ENCODE peak calls at places on chromosomes 5 and 9, in four cellular contexts. G, R, I and N are unnamed samples.

GRCh38 chr9:128322342-128323191 is at the start of the genes COQ4 and TRUB2:
- DNase-seq in I (peak; percentile 98), R (peak; percentile 97), G (peak; percentile 94), N (peak; percentile 84)

GRCh38 chr9:114312513-114312875 is 10.4 kb upstream of the ORM1 start:
- DNase-seq in R (no peak), I (no peak), G (no peak), N (no peak)

GRCh38 chr5:43042626-43043399 is 2.7 kb upstream of the ANXA2R start:
- DNase-seq in R (peak; percentile 61), I (peak; percentile 59), G (peak; percentile 63), N (peak; percentile 46)

GRCh38 chr9:115997923-115998322 is 155.7 kb upstream of the PAPPA start:
- DNase-seq in G (no peak), R (no peak), I (no peak), N (no peak)

GRCh38 chr5:149860801-149861322 is 83.7 kb downstream of the PDE6A start:
- DNase-seq in G (no peak), I (no peak), R (peak; percentile 58), N (no peak)

GRCh38 chr9:81074261-81074660 is 615.1 kb downstream of the TLE1 start:
- DNase-seq in I (no peak), G (no peak), R (no peak), N (no peak)

GRCh38 chr9:88420227-88420626 is 32.0 kb downstream of the SPIN1 start:
- DNase-seq in G (no peak), R (no peak), I (no peak), N (no peak)

GRCh38 chr5:142012186-142012785 is 541 bp downstream of the GNPDA1 start:
- DNase-seq in R (no peak), G (peak; percentile 53), I (peak; percentile 14), N (peak; percentile 45)

GRCh38 chr5:56881571-56881970 is 27.8 kb upstream of the SETD9 start:
- DNase-seq in I (no peak), G (no peak), R (no peak), N (no peak)

GRCh38 chr9:114405294-114406034 is 17.7 kb upstream of the AKNA start:
- DNase-seq in I (peak; percentile 85), R (peak; percentile 89), G (peak; percentile 81), N (peak; percentile 78)

GRCh38 chr5:127988149-127988755 is 95.3 kb upstream of the SLC12A2 start:
- DNase-seq in R (no peak), I (no peak), G (no peak), N (no peak)

GRCh38 chr9:108290839-108291585 is 564.8 kb downstream of the ACTL7B start:
- DNase-seq in I (no peak), G (no peak), R (no peak), N (no peak)

GRCh38 chr5:82217917-82218316 is 60.2 kb downstream of the RPS23 start:
- DNase-seq in G (no peak), R (no peak), I (no peak), N (no peak)

GRCh38 chr9:132609829-132610228 is 27.4 kb downstream of the BARHL1 start:
- DNase-seq in G (no peak), I (no peak), R (no peak), N (no peak)

GRCh38 chr5:1666812-1667588 is 132.6 kb downstream of the MRPL36 start:
- DNase-seq in G (no peak), R (peak; percentile 86), I (peak; percentile 81), N (peak; percentile 94)

GRCh38 chr9:121700165-121700830 is 48.9 kb downstream of the DAB2IP start:
- DNase-seq in G (peak; percentile 57), I (peak; percentile 26), R (no peak), N (peak; percentile 73)

GRCh38 chr9:87497080-87497603 is 525 bp upstream of the DAPK1 start:
- DNase-seq in I (no peak), G (no peak), R (no peak), N (no peak)

GRCh38 chr9:4573634-4574391 is 83.5 kb downstream of the SLC1A1 start:
- DNase-seq in R (no peak), I (no peak), G (peak; percentile 11), N (no peak)

GRCh38 chr5:94184870-94185269 is 433.5 kb downstream of the KIAA0825 start:
- DNase-seq in G (no peak), R (no peak), I (no peak), N (no peak)

GRCh38 chr9:111016046-111017026 is 21.9 kb downstream of the LPAR1 start:
- DNase-seq in I (peak; percentile 61), R (no peak), G (no peak), N (no peak)

GRCh38 chr9:114366334-114367128 is 21.3 kb downstream of the AKNA start:
- DNase-seq in G (no peak), R (peak; percentile 60), I (no peak), N (no peak)

GRCh38 chr5:55437859-55438206 is 96.9 kb downstream of the PLPP1 start:
- DNase-seq in R (no peak), G (no peak), I (no peak), N (no peak)

GRCh38 chr9:134647359-134648115 is 5.9 kb downstream of the COL5A1 start:
- DNase-seq in R (no peak), I (no peak), G (no peak), N (no peak)

GRCh38 chr5:127392762-127393161 is 102.2 kb downstream of the MEGF10 start:
- DNase-seq in I (no peak), R (no peak), G (no peak), N (no peak)

GRCh38 chr9:90515550-90515949 is 127.1 kb downstream of the DIRAS2 start:
- DNase-seq in I (no peak), G (peak; percentile 4), R (no peak), N (no peak)

GRCh38 chr5:119166026-119166425 is 95.1 kb downstream of the DMXL1 start:
- DNase-seq in I (no peak), R (no peak), G (no peak), N (no peak)

GRCh38 chr5:80516826-80517225 is 28.9 kb downstream of the FAM151B start:
- DNase-seq in R (no peak), I (no peak), G (no peak), N (no peak)

GRCh38 chr9:91750343-91750742 is 199.7 kb downstream of the ROR2 start:
- DNase-seq in G (peak; percentile 41), I (no peak), R (no peak), N (no peak)

GRCh38 chr9:99104459-99105151 is at the start of gene TGFBR1:
- DNase-seq in G (peak; percentile 90), I (peak; percentile 97), R (peak; percentile 99), N (peak; percentile 97)

GRCh38 chr5:42930934-42931333 is 109.2 kb downstream of the ANXA2R start:
- DNase-seq in G (no peak), R (no peak), I (no peak), N (no peak)

GRCh38 chr5:168339151-168340140 is 48.0 kb downstream of the WWC1 start:
- DNase-seq in R (no peak), I (no peak), G (no peak), N (no peak)
- TF ChIP-seq CTCF in R (no peak), I (peak; percentile 15), G (no peak), N (no peak)

DNA sequence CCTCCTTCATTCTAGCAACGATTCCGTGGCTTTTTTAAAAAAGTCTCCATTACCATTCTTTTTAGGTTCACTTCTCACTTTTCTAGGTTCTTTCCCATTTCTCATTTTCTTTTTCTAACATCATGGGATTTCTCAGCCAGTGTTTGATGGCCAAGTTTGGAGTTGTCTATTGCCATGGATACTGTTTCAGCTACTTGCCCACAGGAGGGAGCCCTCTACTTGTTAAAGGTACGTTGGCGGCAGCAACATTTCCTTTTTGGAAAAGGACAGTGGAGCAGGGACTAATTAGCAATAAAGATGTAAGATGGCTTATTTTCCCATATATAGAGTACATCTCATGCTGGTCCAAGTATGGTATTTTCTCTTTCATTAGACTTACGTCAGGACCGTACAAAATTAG is 2257.5 kb upstream of the C9orf72 start:
- DNase-seq in R (no peak), I (peak; percentile 60), G (no peak), N (peak; percentile 63)
- TF ChIP-seq CTCF in R (peak; percentile 39), I (no peak), G (peak; percentile 49), N (peak; percentile 26)

GRCh38 chr5:9878196-9878595 is 248.0 kb upstream of the TAS2R1 start:
- DNase-seq in G (no peak), I (no peak), R (no peak), N (no peak)

GRCh38 chr5:9877473-9877872 is 247.3 kb upstream of the TAS2R1 start:
- DNase-seq in R (no peak), I (no peak), G (no peak), N (no peak)
- TF ChIP-seq CTCF in R (no peak), I (no peak), G (no peak), N (no peak)

DNA sequence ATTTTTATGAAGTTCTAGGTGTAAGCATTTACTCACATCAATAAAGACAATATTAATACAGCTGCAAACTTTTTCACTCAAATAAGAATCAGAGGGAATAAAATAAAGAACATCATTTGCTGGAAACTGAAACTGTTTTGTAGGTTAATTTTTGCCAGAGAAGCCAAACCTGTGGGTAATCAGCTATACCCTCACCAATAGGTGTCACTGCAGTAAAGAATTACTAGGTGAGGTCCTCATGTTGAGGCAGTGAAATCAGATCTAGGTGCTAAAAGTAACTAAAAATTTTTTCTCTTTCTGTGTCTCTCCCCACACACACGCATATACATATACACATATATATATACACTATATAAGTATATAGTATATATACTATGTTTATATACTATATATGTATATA is 1016.3 kb upstream of the SEMA6A start:
- DNase-seq in G (no peak), I (peak; percentile 44), R (peak; percentile 15), N (no peak)
- TF ChIP-seq CTCF in G (peak; percentile 22), I (peak; percentile 36), R (peak; percentile 52), N (peak; percentile 34)

DNA sequence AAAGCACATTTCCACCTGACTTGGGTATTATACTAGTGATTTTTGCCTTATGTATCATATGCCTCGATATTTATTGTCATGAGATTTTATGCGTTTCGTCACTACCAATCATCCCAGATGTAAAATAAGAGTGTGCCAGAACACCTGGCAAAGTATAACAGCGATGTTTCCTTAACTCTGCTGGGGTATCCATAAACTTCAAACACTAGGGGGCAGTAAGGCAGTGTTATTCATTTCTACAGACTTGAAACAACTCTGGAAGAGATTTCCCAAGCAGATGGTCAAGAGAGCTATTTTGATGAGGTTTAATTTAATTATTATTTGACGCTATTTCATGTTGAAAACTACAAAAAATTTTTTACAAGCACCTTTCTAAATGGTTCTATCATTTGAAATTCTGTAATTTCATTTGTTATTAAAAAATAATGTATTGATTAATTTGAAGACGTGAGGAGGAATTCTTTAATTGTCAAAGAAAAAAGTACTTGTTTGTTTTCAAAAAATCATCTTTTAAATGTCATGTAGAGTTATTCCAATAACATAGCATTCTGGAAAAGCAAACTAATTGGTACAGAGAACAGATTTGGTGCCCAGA is 388.5 kb upstream of the CTNND2 start:
- DNase-seq in G (no peak), R (no peak), I (peak; percentile 61), N (peak; percentile 16)
- TF ChIP-seq CTCF in G (peak; percentile 19), R (peak; percentile 42), I (no peak), N (peak; percentile 70)